ENCODE peak calls at places on chromosomes 6 and 20, in five cellular contexts. C, B, E, U and T are unnamed samples.

GRCh38 chr6:30670760-30671527 is 1.9 kb downstream of the DHX16 start:
- DNase-seq in C (no peak), B (peak; percentile 31), E (no peak), U (no peak), T (no peak)

GRCh38 chr20:12404941-12405340 is 487.2 kb downstream of the BTBD3 start:
- DNase-seq in C (no peak), B (no peak), E (no peak), U (no peak), T (no peak)

GRCh38 chr20:37389844-37390275 is 43.9 kb downstream of the SRC start:
- DNase-seq in C (peak; percentile 35), B (no peak), E (no peak), U (no peak), T (no peak)

GRCh38 chr20:38127011-38127621 is 38.0 kb downstream of the TGM2 start:
- DNase-seq in C (peak; percentile 29), B (no peak), E (peak; percentile 44), U (peak; percentile 61), T (peak; percentile 63)

GRCh38 chr20:37669062-37669772 is 24.6 kb upstream of the CTNNBL1 start:
- DNase-seq in C (no peak), B (peak; percentile 78), E (no peak), U (no peak), T (no peak)

GRCh38 chr6:28982476-28983266 is 22.4 kb downstream of the ZNF311 start:
- DNase-seq in C (no peak), B (peak; percentile 83), E (no peak), U (peak; percentile 47), T (no peak)

GRCh38 chr6:11833626-11834592 is 55.3 kb upstream of the ADTRP start:
- DNase-seq in C (no peak), B (no peak), E (no peak), U (no peak), T (no peak)

GRCh38 chr20:1674990-1675389 is 17.4 kb upstream of the SIRPG start:
- DNase-seq in C (no peak), B (no peak), E (no peak), U (no peak), T (no peak)

GRCh38 chr20:58022711-58023110 is 205.7 kb downstream of the ANKRD60 start:
- DNase-seq in C (peak; percentile 20), B (no peak), E (no peak), U (no peak), T (no peak)

GRCh38 chr6:3946779-3947178 is 97.6 kb downstream of the FAM50B start:
- DNase-seq in C (no peak), B (no peak), E (no peak), U (no peak), T (no peak)

GRCh38 chr20:17364681-17365080 is 137.8 kb downstream of the PCSK2 start:
- DNase-seq in C (no peak), B (no peak), E (no peak), U (no peak), T (no peak)

GRCh38 chr6:44258921-44259320 is 1.6 kb upstream of the SLC35B2 start:
- DNase-seq in C (peak; percentile 68), B (no peak), E (no peak), U (no peak), T (no peak)

DNA sequence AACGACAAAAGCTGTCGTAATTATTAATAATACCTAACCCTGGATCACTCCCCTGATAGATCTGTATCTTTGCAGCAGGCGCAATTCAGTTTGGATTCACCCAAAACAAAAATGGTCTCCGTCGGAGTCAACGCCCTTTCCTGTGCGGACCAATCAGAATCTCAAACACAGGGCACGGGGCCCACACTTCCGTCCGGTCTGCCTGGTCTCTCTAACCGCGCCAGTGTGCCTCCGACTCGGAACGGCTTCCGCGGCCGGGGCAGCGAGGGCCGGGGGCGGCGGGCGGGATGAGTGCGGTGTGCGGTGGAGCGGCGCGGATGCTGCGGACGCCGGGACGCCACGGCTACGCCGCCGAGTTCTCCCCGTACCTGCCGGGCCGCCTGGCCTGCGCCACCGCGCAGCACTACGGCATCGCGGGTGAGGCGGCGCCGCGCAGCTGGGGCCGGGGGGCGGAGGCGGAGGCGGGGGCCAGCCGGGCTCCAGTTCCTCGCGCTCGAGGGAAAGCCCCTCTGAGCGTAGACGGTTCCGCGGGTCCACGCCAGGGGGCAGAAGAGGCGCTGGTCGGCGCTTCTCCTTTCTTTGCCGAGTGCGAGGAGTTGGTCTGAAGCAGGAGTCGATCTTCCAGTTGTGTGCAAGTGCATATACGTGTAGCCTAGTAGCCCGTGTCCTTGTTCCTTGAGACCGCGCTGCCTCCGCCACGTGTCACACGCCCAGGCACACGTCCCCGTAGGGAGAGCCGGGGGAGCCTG is at the start of gene PEX7:
- DNase-seq in C (peak; percentile 96), B (peak; percentile 97), E (peak; percentile 96), U (peak; percentile 95), T (peak; percentile 59)
- TF ChIP-seq POLR2A in C (no peak), B (peak; percentile 71), E (no peak), U (peak; percentile 81), T (peak; percentile 81)

DNA sequence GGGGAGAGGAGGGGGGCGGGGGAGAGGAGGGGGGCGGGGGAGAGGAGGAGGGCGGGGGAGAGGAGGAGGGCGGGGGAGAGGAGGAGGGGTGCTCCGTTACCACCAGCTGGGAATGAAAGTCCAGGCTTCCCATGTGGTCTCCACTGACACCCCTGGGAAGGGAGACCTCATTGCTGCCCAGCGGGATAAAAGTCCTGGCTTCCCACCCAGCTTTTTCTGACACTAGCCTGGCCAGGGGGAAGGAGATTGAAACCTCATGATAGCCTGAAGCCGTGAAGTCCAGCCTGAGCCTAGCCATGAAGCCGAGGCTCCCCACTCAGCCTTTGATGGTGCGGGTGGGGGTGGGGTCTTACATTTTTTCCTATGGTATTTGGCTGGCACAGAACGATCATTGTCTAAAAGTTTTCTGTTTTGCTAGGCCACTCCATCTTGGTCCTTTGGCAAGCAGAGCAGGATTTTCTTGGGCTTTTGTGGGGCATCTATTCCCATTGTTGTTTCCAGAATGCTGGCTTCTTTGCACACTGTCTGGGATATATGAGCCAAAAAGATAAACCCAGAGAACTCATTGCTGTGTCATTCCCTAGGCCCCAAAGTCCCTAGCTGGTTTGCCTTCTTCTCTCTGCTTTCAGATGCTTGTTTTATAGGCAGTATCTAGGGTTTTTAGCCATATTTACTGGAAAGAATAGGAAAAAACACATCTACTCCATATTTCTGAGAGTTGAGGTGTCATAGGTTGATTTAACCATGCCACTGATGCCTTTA is 67.9 kb upstream of the RNF24 start:
- DNase-seq in C (no peak), B (no peak), E (no peak), U (no peak), T (no peak)
- TF ChIP-seq POLR2A in C (no peak), B (no peak), E (no peak), U (no peak), T (no peak)

DNA sequence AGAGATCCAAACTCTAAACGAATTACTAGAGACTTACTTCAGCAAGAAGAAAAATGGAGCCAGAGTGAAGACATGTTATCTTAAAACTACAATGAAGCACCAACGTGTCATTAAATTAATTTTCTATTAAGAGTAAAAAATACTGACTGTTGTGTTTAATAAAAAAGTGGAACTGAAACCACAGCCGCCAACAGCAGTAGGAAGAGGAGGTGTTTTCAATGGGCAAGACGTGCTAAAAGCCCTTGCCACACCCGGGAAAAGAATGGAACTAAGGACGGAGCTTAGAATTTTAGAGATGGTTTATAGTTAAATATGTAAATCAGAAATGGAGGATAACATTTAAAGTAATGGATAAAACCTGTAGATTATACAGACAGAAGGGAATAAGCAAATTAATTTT is 608.7 kb downstream of the TFAP2A start:
- DNase-seq in C (no peak), B (no peak), E (no peak), U (no peak), T (no peak)
- TF ChIP-seq POLR2A in C (no peak), B (no peak), E (no peak), U (no peak), T (no peak)

GRCh38 chr6:27810768-27811298 is 101.4 kb downstream of the OR2B2 start:
- DNase-seq in C (no peak), B (no peak), E (no peak), U (no peak), T (no peak)
- TF ChIP-seq POLR2A in C (no peak), B (no peak), E (no peak), U (no peak), T (no peak)

GRCh38 chr6:131062245-131063027 is 609 bp downstream of the EPB41L2 start:
- DNase-seq in C (no peak), B (peak; percentile 40), E (no peak), U (peak; percentile 37), T (peak; percentile 13)

GRCh38 chr6:131063764-131064272 is 773 bp upstream of the EPB41L2 start:
- DNase-seq in C (no peak), B (no peak), E (no peak), U (peak; percentile 8), T (no peak)

GRCh38 chr6:131061041-131061770 is 1.8 kb downstream of the EPB41L2 start:
- DNase-seq in C (no peak), B (peak; percentile 24), E (no peak), U (no peak), T (no peak)

GRCh38 chr6:131061771-131062160 is 1.3 kb downstream of the EPB41L2 start:
- DNase-seq in C (no peak), B (peak; percentile 36), E (no peak), U (peak; percentile 9), T (no peak)

DNA sequence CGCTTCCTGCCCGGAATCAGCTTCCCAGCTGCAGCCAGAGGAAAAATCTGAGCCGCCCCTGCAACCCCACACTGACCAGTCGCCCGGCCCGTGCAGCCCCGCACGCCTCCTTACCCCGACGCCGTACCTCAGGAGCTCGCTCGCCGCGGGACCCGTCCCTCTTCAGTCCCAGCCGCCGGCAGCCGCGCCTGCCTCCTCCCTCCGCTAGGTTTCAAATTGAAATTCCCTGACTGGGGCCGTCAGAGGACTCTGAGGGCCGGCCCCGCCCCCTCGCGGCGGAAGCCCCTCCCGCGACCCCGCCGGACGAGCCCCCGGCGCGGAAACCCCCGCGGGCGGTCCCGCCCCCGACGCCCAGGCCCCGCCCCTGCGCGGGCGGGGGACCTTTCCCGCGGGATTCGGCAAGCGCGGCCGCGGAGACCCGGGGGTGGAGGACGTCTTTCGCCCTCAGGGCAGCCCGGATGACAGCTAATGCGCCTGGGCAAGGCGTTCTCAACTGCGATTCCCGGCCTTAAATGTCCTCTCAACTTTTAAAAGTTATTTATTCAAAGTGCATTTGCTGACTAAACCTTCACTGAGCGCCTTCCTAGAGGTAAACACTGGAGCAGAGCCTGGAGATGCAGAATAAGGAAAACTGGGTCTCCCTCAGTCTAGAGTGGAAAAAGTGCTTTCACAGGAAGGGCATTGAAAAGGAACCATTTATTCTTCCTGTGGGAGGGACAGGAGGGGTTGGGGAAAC is at the start of gene EPB41L2:
- DNase-seq in C (peak; percentile 95), B (peak; percentile 92), E (peak; percentile 90), U (peak; percentile 92), T (peak; percentile 62)
- TF ChIP-seq POLR2A in C (no peak), B (peak; percentile 63), E (no peak), U (peak; percentile 95), T (peak; percentile 66)